ENCODE peak calls at places on chromosomes 11 and 22, in eight cellular contexts. K, B, H, Q, L, T, M and X are unnamed samples.

GRCh38 chr22:23070418-23071162 is at the start of gene GNAZ:
- DNase-seq in K (peak; percentile 43), B (peak; percentile 86), H (peak; percentile 77), Q (peak; percentile 75), L (peak; percentile 51), T (peak; percentile 14), M (no peak), X (no peak)

GRCh38 chr11:47413908-47414684 is 5.7 kb downstream of the SLC39A13 start:
- DNase-seq in K (no peak), B (no peak), H (no peak), Q (no peak), L (no peak), T (no peak), M (no peak), X (no peak)

GRCh38 chr11:79314906-79315689 is 125.7 kb downstream of the TENM4 start:
- DNase-seq in K (no peak), B (no peak), H (peak; percentile 33), Q (no peak), L (no peak), T (peak; percentile 73), M (no peak), X (no peak)

GRCh38 chr11:108734956-108735559 is 70.2 kb downstream of the DDX10 start:
- DNase-seq in K (no peak), B (no peak), H (peak; percentile 14), Q (no peak), L (no peak), T (peak; percentile 39), M (no peak), X (peak; percentile 44)

GRCh38 chr22:29082826-29083545 is 10.2 kb downstream of the KREMEN1 start:
- DNase-seq in K (peak; percentile 55), B (no peak), H (no peak), Q (no peak), L (no peak), T (no peak), M (no peak), X (no peak)

GRCh38 chr11:9796276-9796675 is 132.4 kb downstream of the SWAP70 start:
- DNase-seq in K (no peak), B (no peak), H (no peak), Q (no peak), L (no peak), T (no peak), M (no peak), X (no peak)

GRCh38 chr22:25346859-25347751 is 127.7 kb downstream of the CRYBB2 start:
- DNase-seq in K (no peak), B (peak; percentile 67), H (no peak), Q (no peak), L (no peak), T (no peak), M (no peak), X (no peak)

GRCh38 chr11:101913631-101914030 is 1.2 kb upstream of the CEP126 start:
- DNase-seq in K (no peak), B (no peak), H (no peak), Q (no peak), L (no peak), T (no peak), M (no peak), X (no peak)

GRCh38 chr11:1197431-1197885 is 25.4 kb upstream of the MUC5B start:
- DNase-seq in K (peak; percentile 0), B (peak; percentile 80), H (no peak), Q (no peak), L (no peak), T (no peak), M (peak; percentile 10), X (no peak)

GRCh38 chr11:130211781-130212401 is 52.3 kb downstream of the ST14 start:
- DNase-seq in K (peak; percentile 1), B (peak; percentile 83), H (no peak), Q (no peak), L (no peak), T (no peak), M (no peak), X (no peak)

GRCh38 chr11:118171274-118172062 is 5.0 kb downstream of the SCN2B start:
- DNase-seq in K (peak; percentile 68), B (peak; percentile 94), H (peak; percentile 82), Q (peak; percentile 85), L (peak; percentile 76), T (peak; percentile 77), M (peak; percentile 71), X (peak; percentile 54)

GRCh38 chr11:45319077-45319476 is 32.9 kb upstream of the SYT13 start:
- DNase-seq in K (no peak), B (no peak), H (no peak), Q (no peak), L (no peak), T (no peak), M (no peak), X (no peak)

GRCh38 chr11:106398396-106399074 is 321.1 kb downstream of the AASDHPPT start:
- DNase-seq in K (no peak), B (no peak), H (no peak), Q (no peak), L (no peak), T (no peak), M (no peak), X (no peak)

GRCh38 chr11:111327908-111328624 is 29.7 kb downstream of the POU2AF3 start:
- DNase-seq in K (peak; percentile 86), B (no peak), H (no peak), Q (peak; percentile 50), L (no peak), T (no peak), M (peak; percentile 38), X (no peak)

GRCh38 chr22:22397875-22398524 is 110.5 kb downstream of the ZNF280B start:
- DNase-seq in K (no peak), B (no peak), H (no peak), Q (peak; percentile 62), L (no peak), T (no peak), M (peak; percentile 57), X (no peak)

GRCh38 chr11:117419136-117419914 is 91.7 kb downstream of the CEP164 start:
- DNase-seq in K (no peak), B (peak; percentile 77), H (no peak), Q (no peak), L (no peak), T (no peak), M (no peak), X (no peak)

DNA sequence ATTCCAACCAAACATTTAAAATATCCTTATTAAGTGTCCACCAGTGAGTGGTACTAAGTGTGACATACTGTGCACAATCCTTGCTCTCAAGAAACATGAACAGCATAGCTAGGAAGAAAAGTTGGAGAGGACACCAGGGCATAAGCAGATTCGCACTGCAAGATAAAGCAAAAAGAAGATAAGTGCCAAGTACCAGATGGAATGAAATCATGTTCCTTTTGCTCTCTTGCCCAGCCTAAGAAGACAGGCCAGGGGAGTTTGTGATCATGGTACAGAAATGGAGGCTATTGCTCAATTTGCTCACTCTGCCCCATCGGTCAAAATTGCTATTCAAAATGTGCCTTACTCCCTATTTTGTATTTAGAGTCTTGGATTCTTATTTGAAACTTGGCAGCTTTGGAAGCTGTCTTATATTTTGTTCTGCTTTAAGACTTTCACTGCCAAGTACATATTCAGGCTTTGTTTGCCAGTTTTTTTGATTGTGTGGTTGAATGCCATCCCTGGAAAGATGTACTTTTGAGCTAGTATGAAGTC is 90.4 kb downstream of the PAX6 start:
- DNase-seq in K (no peak), B (no peak), H (no peak), Q (no peak), L (no peak), T (no peak), M (no peak), X (no peak)
- H3K4me3 ChIP-seq in K (no peak overlapping the region), B (no peak overlapping the region), H (no peak overlapping the region), Q (no peak overlapping the region), L (no peak overlapping the region), T (no peak overlapping the region), M (no peak overlapping the region), X (no peak overlapping the region)

GRCh38 chr11:114161486-114162250 is 102.2 kb downstream of the ZBTB16 start:
- DNase-seq in K (no peak), B (no peak), H (no peak), Q (no peak), L (no peak), T (no peak), M (no peak), X (no peak)

GRCh38 chr11:114163231-114163631 is 103.7 kb downstream of the ZBTB16 start:
- DNase-seq in K (peak; percentile 58), B (no peak), H (no peak), Q (no peak), L (no peak), T (no peak), M (no peak), X (no peak)

GRCh38 chr11:114163830-114164401 is 104.4 kb downstream of the ZBTB16 start:
- DNase-seq in K (no peak), B (no peak), H (no peak), Q (peak; percentile 75), L (no peak), T (peak; percentile 44), M (peak; percentile 48), X (no peak)

GRCh38 chr11:114164546-114164945 is 105.0 kb downstream of the ZBTB16 start:
- DNase-seq in K (no peak), B (no peak), H (no peak), Q (no peak), L (no peak), T (no peak), M (no peak), X (no peak)

DNA sequence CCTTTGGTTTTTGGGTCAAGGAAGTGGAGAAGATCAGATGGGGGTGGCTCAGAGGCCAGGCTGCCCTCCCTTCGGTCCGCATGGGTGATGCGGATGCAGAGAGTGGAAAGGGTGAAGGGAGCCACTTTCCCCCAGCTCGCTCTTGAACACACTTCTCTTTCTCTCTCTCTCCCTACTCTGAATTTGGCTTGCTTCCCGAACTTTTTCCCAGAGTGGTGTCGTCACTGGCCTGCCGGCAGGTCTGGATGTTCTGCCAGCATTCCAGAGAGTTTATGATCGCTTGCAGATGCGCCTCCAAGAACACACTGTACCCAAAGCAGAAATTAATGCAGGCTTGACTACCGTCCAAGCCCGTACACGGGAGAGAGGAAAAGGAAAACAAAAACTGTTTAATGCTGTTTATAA is 103.2 kb downstream of the ZBTB16 start:
- DNase-seq in K (peak; percentile 94), B (peak; percentile 97), H (peak; percentile 61), Q (peak; percentile 93), L (no peak), T (no peak), M (peak; percentile 86), X (no peak)
- H3K4me3 ChIP-seq in K (no peak overlapping the region), B (no peak overlapping the region), H (no peak overlapping the region), Q (no peak overlapping the region), L (no peak overlapping the region), T (no peak overlapping the region), M (peak overlapping the region; percentile 57), X (no peak overlapping the region)

DNA sequence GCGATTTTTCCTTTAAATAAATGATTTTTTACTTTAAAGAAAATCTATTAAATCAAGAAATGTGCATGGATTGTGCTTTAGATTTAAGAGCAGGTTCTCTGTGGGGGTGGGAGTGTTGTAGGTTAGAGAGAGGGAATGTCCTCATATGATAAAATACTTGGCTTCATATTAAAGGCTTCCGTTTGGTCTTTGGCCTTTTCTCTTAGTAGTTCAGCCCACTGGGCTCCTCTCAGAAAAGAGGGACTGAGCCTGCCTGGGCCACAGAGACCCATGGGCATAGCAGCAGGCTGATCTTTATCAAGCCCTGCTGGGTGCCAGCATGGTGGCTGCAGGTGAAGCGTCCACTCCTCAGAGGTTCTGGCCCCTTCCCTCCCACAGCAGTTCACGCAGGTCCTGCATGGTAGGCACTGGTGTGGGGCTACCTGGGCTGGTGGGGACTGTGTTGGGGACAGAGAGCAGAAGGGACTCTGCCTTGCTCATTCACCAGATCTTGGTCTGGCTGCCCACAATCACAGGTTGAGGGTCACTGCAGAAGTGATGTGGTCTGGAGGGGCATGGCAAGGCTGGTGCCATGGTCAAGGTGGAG is 4.3 kb downstream of the PANX1 start:
- DNase-seq in K (no peak), B (no peak), H (no peak), Q (no peak), L (no peak), T (no peak), M (no peak), X (no peak)
- H3K4me3 ChIP-seq in K (no peak overlapping the region), B (no peak overlapping the region), H (no peak overlapping the region), Q (no peak overlapping the region), L (no peak overlapping the region), T (no peak overlapping the region), M (no peak overlapping the region), X (no peak overlapping the region)

GRCh38 chr11:36618025-36618700 is 20.1 kb upstream of the RAG2 start:
- DNase-seq in K (no peak), B (no peak), H (no peak), Q (no peak), L (no peak), T (no peak), M (no peak), X (no peak)
- H3K4me3 ChIP-seq in K (no peak overlapping the region), B (no peak overlapping the region), H (no peak overlapping the region), Q (no peak overlapping the region), L (no peak overlapping the region), T (no peak overlapping the region), M (no peak overlapping the region), X (no peak overlapping the region)